ENCODE peak calls at places on chromosomes 3 and 15, in four cellular contexts. One of them, this sample, is unnamed.

GRCh38 chr3:32239638-32240550 is 1.4 kb downstream of the CMTM8 start:
- DNase-seq in sigmoid colon: no peak
- DNase-seq in IMR-90: no peak
- DNase-seq in heart right ventricle: peak; percentile 33
- DNase-seq in this sample: no peak

GRCh38 chr15:60519218-60519617 is 40.3 kb upstream of the ICE2 start:
- DNase-seq in sigmoid colon: no peak
- DNase-seq in IMR-90: peak; percentile 31
- DNase-seq in heart right ventricle: no peak
- DNase-seq in this sample: no peak

GRCh38 chr3:187519428-187519890 is 150.7 kb downstream of the SST start:
- DNase-seq in sigmoid colon: no peak
- DNase-seq in IMR-90: no peak
- DNase-seq in heart right ventricle: no peak
- DNase-seq in this sample: no peak

GRCh38 chr15:76987896-76988860 is 6.7 kb upstream of the PSTPIP1 start:
- DNase-seq in sigmoid colon: peak; percentile 80
- DNase-seq in IMR-90: no peak
- DNase-seq in heart right ventricle: peak; percentile 62
- DNase-seq in this sample: no peak

GRCh38 chr3:181464033-181464694 is 247.6 kb upstream of the SOX2 start:
- DNase-seq in sigmoid colon: no peak
- DNase-seq in IMR-90: no peak
- DNase-seq in heart right ventricle: no peak
- DNase-seq in this sample: no peak

GRCh38 chr15:55526559-55527036 is 18.6 kb upstream of the DNAAF4 start:
- DNase-seq in sigmoid colon: no peak
- DNase-seq in IMR-90: peak; percentile 71
- DNase-seq in heart right ventricle: no peak
- DNase-seq in this sample: no peak

GRCh38 chr3:189272500-189273119 is 100.8 kb downstream of the TPRG1 start:
- DNase-seq in sigmoid colon: no peak
- DNase-seq in IMR-90: no peak
- DNase-seq in heart right ventricle: no peak
- DNase-seq in this sample: no peak

GRCh38 chr3:62727576-62727975 is 147.6 kb downstream of the CADPS start:
- DNase-seq in sigmoid colon: no peak
- DNase-seq in IMR-90: no peak
- DNase-seq in heart right ventricle: no peak
- DNase-seq in this sample: no peak

GRCh38 chr15:45630958-45631691 is 3.7 kb upstream of the SQOR start:
- DNase-seq in sigmoid colon: no peak
- DNase-seq in IMR-90: peak; percentile 94
- DNase-seq in heart right ventricle: no peak
- DNase-seq in this sample: no peak

GRCh38 chr3:142929890-142930289 is 33.6 kb downstream of the PAQR9 start:
- DNase-seq in sigmoid colon: no peak
- DNase-seq in IMR-90: no peak
- DNase-seq in heart right ventricle: no peak
- DNase-seq in this sample: no peak

GRCh38 chr3:107432013-107432515 is 54.8 kb downstream of the CCDC54 start:
- DNase-seq in sigmoid colon: no peak
- DNase-seq in IMR-90: peak; percentile 10
- DNase-seq in heart right ventricle: no peak
- DNase-seq in this sample: no peak

GRCh38 chr3:171865191-171865865 is 22.2 kb downstream of the TMEM212 start:
- DNase-seq in sigmoid colon: no peak
- DNase-seq in IMR-90: no peak
- DNase-seq in heart right ventricle: no peak
- DNase-seq in this sample: no peak
- H3K4me1 ChIP-seq in sigmoid colon: peaks cover 11% of the 10 kb centered on the region
- H3K4me1 ChIP-seq in IMR-90: peaks cover 12% of the 10 kb centered on the region
- H3K4me1 ChIP-seq in heart right ventricle: no peaks in the 10 kb centered on the region
- H3K4me1 ChIP-seq in this sample: no peaks in the 10 kb centered on the region

DNA sequence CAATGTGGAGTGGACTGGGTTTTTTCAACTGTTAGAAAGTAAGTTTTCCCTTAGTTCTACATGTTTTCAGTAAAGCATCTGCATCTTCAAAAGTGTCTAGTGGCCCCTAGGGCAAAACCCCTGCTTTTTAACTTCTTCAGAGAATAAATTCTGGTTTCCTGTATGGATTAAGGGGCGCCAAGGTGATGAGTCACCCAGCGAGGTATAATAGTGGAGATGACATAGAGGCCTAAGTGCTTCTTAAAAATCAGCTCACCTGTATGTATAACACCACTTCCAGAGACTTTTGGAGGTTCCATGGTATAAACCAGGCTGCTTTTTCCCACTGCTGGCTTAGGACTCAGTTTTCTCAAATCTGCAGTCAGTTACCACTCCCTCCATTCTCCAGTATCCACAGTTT is 68.9 kb downstream of the SYN2 start:
- DNase-seq in sigmoid colon: no peak
- DNase-seq in IMR-90: no peak
- DNase-seq in heart right ventricle: no peak
- DNase-seq in this sample: no peak
- H3K27me3 ChIP-seq in sigmoid colon: no peaks in the 10 kb centered on the region
- H3K27me3 ChIP-seq in IMR-90: no peaks in the 10 kb centered on the region
- H3K27me3 ChIP-seq in heart right ventricle: peaks cover 9% of the 10 kb centered on the region
- H3K27me3 ChIP-seq in this sample: no peaks in the 10 kb centered on the region

GRCh38 chr15:68371851-68372250 is 60.1 kb downstream of the ITGA11 start:
- DNase-seq in sigmoid colon: peak; percentile 33
- DNase-seq in IMR-90: no peak
- DNase-seq in heart right ventricle: no peak
- DNase-seq in this sample: no peak
- H3K4me1 ChIP-seq in sigmoid colon: no peaks in the 10 kb centered on the region
- H3K4me1 ChIP-seq in IMR-90: peaks cover 9% of the 10 kb centered on the region
- H3K4me1 ChIP-seq in heart right ventricle: peaks cover 15% of the 10 kb centered on the region
- H3K4me1 ChIP-seq in this sample: peaks cover 19% of the 10 kb centered on the region

DNA sequence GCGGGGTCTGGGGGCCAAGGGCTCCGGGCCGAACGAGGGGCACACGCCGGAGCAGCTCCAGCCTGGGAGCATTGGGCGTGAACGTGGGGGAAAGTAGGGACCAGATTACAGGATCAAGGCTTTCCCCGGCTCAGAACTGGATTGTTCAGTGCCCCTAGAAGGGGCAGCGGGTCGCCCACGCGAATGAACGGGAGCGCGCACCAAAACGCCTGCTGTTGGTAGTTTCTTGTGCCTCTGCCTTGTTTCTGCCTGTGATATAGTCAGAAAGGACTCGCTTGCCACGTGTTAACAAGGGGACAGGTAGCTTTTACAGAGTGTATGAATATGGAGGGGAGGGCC is 1.1 kb downstream of the CASR start:
- DNase-seq in sigmoid colon: no peak
- DNase-seq in IMR-90: no peak
- DNase-seq in heart right ventricle: no peak
- DNase-seq in this sample: no peak
- H3K27me3 ChIP-seq in sigmoid colon: peaks cover 14% of the 10 kb centered on the region
- H3K27me3 ChIP-seq in IMR-90: peaks cover 30% of the 10 kb centered on the region
- H3K27me3 ChIP-seq in heart right ventricle: peaks cover 94% of the 10 kb centered on the region
- H3K27me3 ChIP-seq in this sample: no peaks in the 10 kb centered on the region

DNA sequence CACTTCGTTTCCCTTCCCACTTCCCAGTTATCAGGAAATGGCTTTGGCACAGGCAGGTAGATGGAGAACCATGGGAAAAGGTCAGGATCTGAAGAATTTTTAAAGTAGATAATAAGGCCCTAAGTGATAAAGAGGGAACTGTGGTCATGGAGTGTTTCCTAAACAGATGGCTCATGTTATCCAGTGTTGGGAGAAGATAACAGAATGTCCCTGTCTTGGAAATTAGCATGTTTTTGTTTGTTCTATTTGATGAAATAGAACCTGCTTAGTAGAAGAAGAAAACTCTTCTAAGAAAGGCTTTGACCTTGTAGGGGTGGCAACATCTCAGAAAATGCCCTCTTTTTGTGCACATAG is 8.8 kb downstream of the LRRC3B start:
- DNase-seq in sigmoid colon: no peak
- DNase-seq in IMR-90: no peak
- DNase-seq in heart right ventricle: no peak
- DNase-seq in this sample: no peak
- H3K4me1 ChIP-seq in sigmoid colon: no peaks in the 10 kb centered on the region
- H3K4me1 ChIP-seq in IMR-90: no peaks in the 10 kb centered on the region
- H3K4me1 ChIP-seq in heart right ventricle: no peaks in the 10 kb centered on the region
- H3K4me1 ChIP-seq in this sample: no peaks in the 10 kb centered on the region

DNA sequence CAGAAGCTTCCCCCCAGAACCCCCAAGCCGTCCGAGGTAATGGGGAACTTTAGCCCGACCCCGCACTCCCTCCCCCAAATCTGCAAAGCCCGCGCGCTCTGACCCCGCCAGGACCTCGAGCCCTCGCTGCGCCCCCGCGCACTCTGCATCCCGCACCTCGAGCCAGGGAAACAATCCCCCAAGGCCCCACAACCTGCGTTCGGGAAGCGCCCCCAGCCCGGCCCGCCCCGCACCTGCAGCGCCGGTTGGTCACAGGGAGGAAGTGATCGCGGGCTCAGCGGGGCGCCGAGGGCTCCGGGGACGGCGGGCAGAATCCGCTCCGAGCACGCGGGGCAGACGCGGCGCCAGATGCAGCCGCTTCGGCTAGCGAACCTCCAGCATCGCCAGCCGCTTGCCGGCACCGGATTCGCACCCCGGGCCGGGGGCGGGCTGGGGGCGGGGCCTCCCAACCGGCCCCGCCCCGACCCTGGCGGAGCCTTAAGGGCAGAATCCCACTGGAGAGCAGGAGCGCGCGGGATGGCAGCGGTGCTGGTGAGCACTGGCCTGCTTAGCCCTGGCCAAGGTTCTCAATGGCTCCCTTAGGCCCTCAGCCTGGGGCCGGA is at the start of gene CAMKV:
- DNase-seq in sigmoid colon: no peak
- DNase-seq in IMR-90: no peak
- DNase-seq in heart right ventricle: no peak
- DNase-seq in this sample: no peak
- H3K27me3 ChIP-seq in sigmoid colon: peaks cover 26% of the 10 kb centered on the region
- H3K27me3 ChIP-seq in IMR-90: peaks cover 72% of the 10 kb centered on the region
- H3K27me3 ChIP-seq in heart right ventricle: peaks cover 47% of the 10 kb centered on the region
- H3K27me3 ChIP-seq in this sample: peaks cover 4% of the 10 kb centered on the region

DNA sequence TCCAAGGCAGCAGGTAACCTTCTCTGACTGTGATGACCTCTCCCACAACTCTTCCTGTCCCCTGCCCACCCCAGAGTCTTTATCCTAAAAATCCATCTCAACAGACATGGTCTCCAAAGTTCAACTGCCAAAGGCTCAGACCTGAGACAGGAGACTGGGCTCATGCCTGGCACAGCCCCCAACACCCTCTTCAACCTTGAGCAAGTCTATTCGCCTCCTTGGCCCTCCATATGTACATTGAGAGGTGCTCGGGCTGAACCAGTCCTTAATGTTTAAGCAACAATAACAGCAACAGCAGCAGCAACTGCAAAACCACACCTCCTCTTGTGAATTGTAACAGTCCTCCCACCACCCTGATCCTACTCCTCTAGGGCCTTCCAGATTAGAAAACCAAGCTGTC is 9.9 kb downstream of the FAM3D start:
- DNase-seq in sigmoid colon: peak; percentile 28
- DNase-seq in IMR-90: no peak
- DNase-seq in heart right ventricle: no peak
- DNase-seq in this sample: no peak
- H3K4me1 ChIP-seq in sigmoid colon: no peaks in the 10 kb centered on the region
- H3K4me1 ChIP-seq in IMR-90: no peaks in the 10 kb centered on the region
- H3K4me1 ChIP-seq in heart right ventricle: no peaks in the 10 kb centered on the region
- H3K4me1 ChIP-seq in this sample: peaks cover 30% of the 10 kb centered on the region

This sample was measured in esophagus squamous epithelium.